ENCODE peak calls at places on chromosomes 13 and 19, in seven cellular contexts. J is cardiac muscle cell; X is stimulated activated naive CD8-positive, alpha-beta T cell treated with anti-CD3 and anti-CD28 coated beads, Interleukin-15, amount 100 ng/mL, for 72 hours; E is NCI-H774; N is GM10248; F is M059J; I is effector memory CD8-positive, alpha-beta T cell. W is an unnamed sample.

GRCh38 chr13:69291292-69291906 is 816.2 kb upstream of the ATXN8OS start:
- DNase-seq in X (no peak), I (no peak), F (no peak), E (no peak), N (no peak), J (no peak), W (no peak)

GRCh38 chr19:51107406-51108065 is 673 bp downstream of the CTU1 start:
- DNase-seq in N (no peak), X (no peak), I (no peak), F (peak), J (no peak), E (no peak), W (no peak)

GRCh38 chr13:109009756-109010155 is 380.3 kb downstream of the MYO16 start:
- DNase-seq in X (no peak), I (no peak), E (no peak), N (no peak), J (no peak), F (no peak), W (no peak)

GRCh38 chr19:13056052-13056660 is 46.5 kb downstream of the LYL1 start:
- DNase-seq in N (no peak), I (no peak), X (no peak), J (peak), F (peak), E (no peak), W (no peak)

GRCh38 chr13:30845297-30846214 is 60.5 kb upstream of the MEDAG start:
- DNase-seq in F (peak), N (no peak), J (no peak), X (no peak), E (no peak), I (no peak), W (no peak)

GRCh38 chr19:40553885-40554857 is 22.5 kb upstream of the SHKBP1 start:
- DNase-seq in E (no peak), J (no peak), X (no peak), F (no peak), I (no peak), N (no peak), W (no peak)

GRCh38 chr13:113862766-113863510 is 938 bp downstream of the GAS6 start:
- DNase-seq in J (peak), X (no peak), E (no peak), I (no peak), F (peak), N (peak), W (peak)

GRCh38 chr19:4457654-4458406 is at the start of gene UBXN6:
- DNase-seq in E (peak), X (peak), I (peak), N (peak), F (peak), J (peak), W (peak)

GRCh38 chr13:113088691-113089020 is 16.9 kb upstream of the F7 start:
- DNase-seq in E (no peak), F (no peak), J (no peak), X (no peak), N (no peak), I (no peak), W (no peak)

GRCh38 chr19:28960986-28961705 is 251.8 kb downstream of the UQCRFS1 start:
- DNase-seq in N (no peak), I (no peak), J (peak), X (no peak), E (no peak), F (peak), W (no peak)

GRCh38 chr19:30093966-30094770 is 152.1 kb downstream of the URI1 start:
- DNase-seq in X (no peak), F (no peak), N (no peak), I (no peak), E (no peak), J (no peak), W (no peak)

W was measured in GM13977.